ENCODE peak calls at places on chromosomes 13 and 19, in six cellular contexts. One of them, this sample, is unnamed.

GRCh38 chr13:98998831-98999634 is 21.2 kb upstream of the DOCK9 start:
- DNase-seq in PC-3: no peak
- DNase-seq in CD4-positive, CD25-positive, alpha-beta regulatory T cell: peak; percentile 69
- DNase-seq in colonic mucosa: no peak
- DNase-seq in aorta: no peak
- DNase-seq in fibroblast of lung: peak; percentile 61
- DNase-seq in this sample: no peak

GRCh38 chr13:105445793-105446192 is 1089.7 kb downstream of the EFNB2 start:
- DNase-seq in CD4-positive, CD25-positive, alpha-beta regulatory T cell: peak; percentile 0
- DNase-seq in colonic mucosa: no peak
- DNase-seq in aorta: no peak
- DNase-seq in PC-3: no peak
- DNase-seq in fibroblast of lung: no peak
- DNase-seq in this sample: no peak

GRCh38 chr13:51534075-51534817 is 50.0 kb upstream of the WDFY2 start:
- DNase-seq in CD4-positive, CD25-positive, alpha-beta regulatory T cell: peak; percentile 68
- DNase-seq in PC-3: no peak
- DNase-seq in aorta: peak; percentile 65
- DNase-seq in colonic mucosa: no peak
- DNase-seq in fibroblast of lung: no peak
- DNase-seq in this sample: no peak

GRCh38 chr13:51453308-51453958 is 597 bp upstream of the INTS6 start:
- DNase-seq in fibroblast of lung: no peak
- DNase-seq in colonic mucosa: peak; percentile 87
- DNase-seq in CD4-positive, CD25-positive, alpha-beta regulatory T cell: peak; percentile 82
- DNase-seq in PC-3: no peak
- DNase-seq in aorta: peak; percentile 89
- DNase-seq in this sample: no peak

GRCh38 chr13:22076658-22077057 is 405.8 kb downstream of the FGF9 start:
- DNase-seq in fibroblast of lung: no peak
- DNase-seq in colonic mucosa: no peak
- DNase-seq in aorta: no peak
- DNase-seq in CD4-positive, CD25-positive, alpha-beta regulatory T cell: no peak
- DNase-seq in PC-3: no peak
- DNase-seq in this sample: no peak

GRCh38 chr19:8655340-8655709 is 24.9 kb downstream of the NFILZ start:
- DNase-seq in fibroblast of lung: no peak
- DNase-seq in aorta: no peak
- DNase-seq in colonic mucosa: no peak
- DNase-seq in CD4-positive, CD25-positive, alpha-beta regulatory T cell: peak; percentile 34
- DNase-seq in PC-3: no peak
- DNase-seq in this sample: no peak

GRCh38 chr19:5230730-5231555 is 109.7 kb downstream of the PTPRS start:
- DNase-seq in PC-3: no peak
- DNase-seq in CD4-positive, CD25-positive, alpha-beta regulatory T cell: no peak
- DNase-seq in colonic mucosa: no peak
- DNase-seq in fibroblast of lung: no peak
- DNase-seq in aorta: no peak
- DNase-seq in this sample: no peak

GRCh38 chr19:39631626-39632025 is 24.1 kb upstream of the LGALS16 start:
- DNase-seq in PC-3: no peak
- DNase-seq in CD4-positive, CD25-positive, alpha-beta regulatory T cell: no peak
- DNase-seq in aorta: no peak
- DNase-seq in fibroblast of lung: no peak
- DNase-seq in colonic mucosa: no peak
- DNase-seq in this sample: no peak

GRCh38 chr13:60617863-60618733 is 221.1 kb downstream of the TDRD3 start:
- DNase-seq in colonic mucosa: no peak
- DNase-seq in PC-3: peak; percentile 43
- DNase-seq in aorta: no peak
- DNase-seq in fibroblast of lung: peak; percentile 41
- DNase-seq in CD4-positive, CD25-positive, alpha-beta regulatory T cell: no peak
- DNase-seq in this sample: no peak

GRCh38 chr13:65964672-65965071 is 1265.5 kb downstream of the PCDH9 start:
- DNase-seq in PC-3: peak; percentile 68
- DNase-seq in colonic mucosa: no peak
- DNase-seq in fibroblast of lung: no peak
- DNase-seq in CD4-positive, CD25-positive, alpha-beta regulatory T cell: no peak
- DNase-seq in aorta: no peak
- DNase-seq in this sample: no peak

GRCh38 chr13:22047082-22047784 is 376.4 kb downstream of the FGF9 start:
- DNase-seq in colonic mucosa: no peak
- DNase-seq in PC-3: no peak
- DNase-seq in CD4-positive, CD25-positive, alpha-beta regulatory T cell: no peak
- DNase-seq in aorta: no peak
- DNase-seq in fibroblast of lung: no peak
- DNase-seq in this sample: no peak

GRCh38 chr13:114107686-114108081 is 24.7 kb downstream of the RASA3 start:
- DNase-seq in CD4-positive, CD25-positive, alpha-beta regulatory T cell: no peak
- DNase-seq in aorta: peak; percentile 64
- DNase-seq in PC-3: no peak
- DNase-seq in fibroblast of lung: peak; percentile 87
- DNase-seq in colonic mucosa: no peak
- DNase-seq in this sample: no peak

GRCh38 chr13:31242935-31243334 is 43.2 kb downstream of the B3GLCT start:
- DNase-seq in CD4-positive, CD25-positive, alpha-beta regulatory T cell: no peak
- DNase-seq in colonic mucosa: no peak
- DNase-seq in fibroblast of lung: no peak
- DNase-seq in aorta: no peak
- DNase-seq in PC-3: no peak
- DNase-seq in this sample: no peak

GRCh38 chr13:107144432-107144831 is 576.5 kb upstream of the ARGLU1 start:
- DNase-seq in colonic mucosa: no peak
- DNase-seq in PC-3: peak; percentile 12
- DNase-seq in aorta: no peak
- DNase-seq in CD4-positive, CD25-positive, alpha-beta regulatory T cell: no peak
- DNase-seq in fibroblast of lung: peak; percentile 11
- DNase-seq in this sample: no peak

DNA sequence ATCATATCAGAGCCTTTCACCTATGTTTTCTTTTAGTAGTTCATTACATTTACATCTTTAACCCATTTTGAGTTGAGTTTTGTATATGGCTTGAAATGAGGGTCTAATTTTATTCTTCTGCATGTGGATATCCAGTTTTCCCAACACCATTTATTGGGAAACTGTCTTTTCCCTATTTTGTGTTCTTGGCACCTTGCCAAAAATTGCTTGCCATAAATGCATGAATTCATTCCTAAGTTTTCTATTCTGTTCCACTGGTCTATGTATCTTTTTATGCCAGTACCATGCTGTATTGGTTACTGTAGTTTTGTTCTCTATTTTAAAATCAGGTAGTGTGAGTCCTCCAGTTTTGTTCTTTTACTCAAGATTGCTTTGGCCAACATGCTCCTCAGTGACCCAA is 144.0 kb upstream of the OBI1 start:
- DNase-seq in fibroblast of lung: no peak
- DNase-seq in colonic mucosa: no peak
- DNase-seq in PC-3: no peak
- DNase-seq in aorta: no peak
- DNase-seq in CD4-positive, CD25-positive, alpha-beta regulatory T cell: no peak
- DNase-seq in this sample: no peak
- H3K27ac ChIP-seq in fibroblast of lung: no peak overlapping the region
- H3K27ac ChIP-seq in colonic mucosa: no peak overlapping the region
- H3K27ac ChIP-seq in PC-3: no peak overlapping the region
- H3K27ac ChIP-seq in aorta: no peak overlapping the region
- H3K27ac ChIP-seq in CD4-positive, CD25-positive, alpha-beta regulatory T cell: no peak overlapping the region
- H3K27ac ChIP-seq in this sample: no peak overlapping the region

GRCh38 chr19:40906512-40906911 is 24.5 kb upstream of the CYP2A7 start:
- DNase-seq in CD4-positive, CD25-positive, alpha-beta regulatory T cell: no peak
- DNase-seq in fibroblast of lung: no peak
- DNase-seq in PC-3: no peak
- DNase-seq in aorta: no peak
- DNase-seq in colonic mucosa: no peak
- DNase-seq in this sample: no peak
- H3K27ac ChIP-seq in CD4-positive, CD25-positive, alpha-beta regulatory T cell: no peak overlapping the region
- H3K27ac ChIP-seq in fibroblast of lung: no peak overlapping the region
- H3K27ac ChIP-seq in PC-3: no peak overlapping the region
- H3K27ac ChIP-seq in aorta: no peak overlapping the region
- H3K27ac ChIP-seq in colonic mucosa: no peak overlapping the region
- H3K27ac ChIP-seq in this sample: no peak overlapping the region

GRCh38 chr13:33679658-33680012 is 138.3 kb upstream of the RFC3 start:
- DNase-seq in fibroblast of lung: no peak
- DNase-seq in CD4-positive, CD25-positive, alpha-beta regulatory T cell: no peak
- DNase-seq in PC-3: no peak
- DNase-seq in aorta: no peak
- DNase-seq in colonic mucosa: no peak
- DNase-seq in this sample: no peak
- H3K27ac ChIP-seq in fibroblast of lung: no peak overlapping the region
- H3K27ac ChIP-seq in CD4-positive, CD25-positive, alpha-beta regulatory T cell: peak overlapping the region; percentile 60
- H3K27ac ChIP-seq in PC-3: peak overlapping the region; percentile 96
- H3K27ac ChIP-seq in aorta: no peak overlapping the region
- H3K27ac ChIP-seq in colonic mucosa: peak overlapping the region; percentile 54
- H3K27ac ChIP-seq in this sample: no peak overlapping the region

DNA sequence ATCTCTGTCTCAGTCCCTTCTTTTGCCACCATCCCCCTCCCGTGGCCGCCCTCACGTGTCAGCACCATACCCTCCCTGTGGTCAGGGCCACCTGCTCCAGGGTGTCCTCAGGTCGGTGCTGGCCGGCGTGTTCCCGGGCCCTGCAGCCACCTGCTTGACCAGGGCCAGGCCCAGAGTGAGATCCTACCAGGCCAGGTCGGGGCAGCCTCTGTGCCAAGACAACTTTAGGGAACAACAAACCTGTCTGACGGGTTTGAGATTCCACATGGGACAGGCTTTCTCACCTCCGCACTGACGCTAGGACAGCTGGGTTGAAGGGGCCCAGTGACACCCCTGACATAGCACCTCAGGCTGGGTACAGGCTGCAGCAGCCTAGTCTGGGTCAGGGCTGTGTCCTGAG is 7.5 kb upstream of the SBNO2 start:
- DNase-seq in fibroblast of lung: no peak
- DNase-seq in colonic mucosa: peak; percentile 84
- DNase-seq in PC-3: peak; percentile 80
- DNase-seq in aorta: no peak
- DNase-seq in CD4-positive, CD25-positive, alpha-beta regulatory T cell: no peak
- DNase-seq in this sample: no peak
- H3K27ac ChIP-seq in fibroblast of lung: no peak overlapping the region
- H3K27ac ChIP-seq in colonic mucosa: peak overlapping the region; percentile 64
- H3K27ac ChIP-seq in PC-3: peak overlapping the region; percentile 95
- H3K27ac ChIP-seq in aorta: no peak overlapping the region
- H3K27ac ChIP-seq in CD4-positive, CD25-positive, alpha-beta regulatory T cell: no peak overlapping the region
- H3K27ac ChIP-seq in this sample: peak overlapping the region; percentile 97

GRCh38 chr13:39526499-39526898 is 76.5 kb downstream of the LHFPL6 start:
- DNase-seq in aorta: no peak
- DNase-seq in fibroblast of lung: no peak
- DNase-seq in CD4-positive, CD25-positive, alpha-beta regulatory T cell: no peak
- DNase-seq in colonic mucosa: no peak
- DNase-seq in PC-3: no peak
- DNase-seq in this sample: no peak

GRCh38 chr13:39527301-39527700 is 75.7 kb downstream of the LHFPL6 start:
- DNase-seq in fibroblast of lung: no peak
- DNase-seq in PC-3: no peak
- DNase-seq in aorta: no peak
- DNase-seq in CD4-positive, CD25-positive, alpha-beta regulatory T cell: no peak
- DNase-seq in colonic mucosa: no peak
- DNase-seq in this sample: no peak

GRCh38 chr13:39524795-39525194 is 78.2 kb downstream of the LHFPL6 start:
- DNase-seq in aorta: no peak
- DNase-seq in colonic mucosa: no peak
- DNase-seq in PC-3: no peak
- DNase-seq in CD4-positive, CD25-positive, alpha-beta regulatory T cell: no peak
- DNase-seq in fibroblast of lung: no peak
- DNase-seq in this sample: no peak

GRCh38 chr13:39530996-39531395 is 72.0 kb downstream of the LHFPL6 start:
- DNase-seq in CD4-positive, CD25-positive, alpha-beta regulatory T cell: no peak
- DNase-seq in fibroblast of lung: peak; percentile 19
- DNase-seq in aorta: no peak
- DNase-seq in PC-3: peak; percentile 46
- DNase-seq in colonic mucosa: no peak
- DNase-seq in this sample: no peak

GRCh38 chr13:39527961-39528720 is 74.9 kb downstream of the LHFPL6 start:
- DNase-seq in aorta: peak; percentile 52
- DNase-seq in fibroblast of lung: peak; percentile 97
- DNase-seq in CD4-positive, CD25-positive, alpha-beta regulatory T cell: no peak
- DNase-seq in PC-3: peak; percentile 88
- DNase-seq in colonic mucosa: no peak
- DNase-seq in this sample: no peak
- H3K27ac ChIP-seq in aorta: peak overlapping the region; percentile 44
- H3K27ac ChIP-seq in fibroblast of lung: peak overlapping the region; percentile 83
- H3K27ac ChIP-seq in CD4-positive, CD25-positive, alpha-beta regulatory T cell: no peak overlapping the region
- H3K27ac ChIP-seq in PC-3: peak overlapping the region; percentile 67
- H3K27ac ChIP-seq in colonic mucosa: no peak overlapping the region
- H3K27ac ChIP-seq in this sample: peak overlapping the region; percentile 61

DNA sequence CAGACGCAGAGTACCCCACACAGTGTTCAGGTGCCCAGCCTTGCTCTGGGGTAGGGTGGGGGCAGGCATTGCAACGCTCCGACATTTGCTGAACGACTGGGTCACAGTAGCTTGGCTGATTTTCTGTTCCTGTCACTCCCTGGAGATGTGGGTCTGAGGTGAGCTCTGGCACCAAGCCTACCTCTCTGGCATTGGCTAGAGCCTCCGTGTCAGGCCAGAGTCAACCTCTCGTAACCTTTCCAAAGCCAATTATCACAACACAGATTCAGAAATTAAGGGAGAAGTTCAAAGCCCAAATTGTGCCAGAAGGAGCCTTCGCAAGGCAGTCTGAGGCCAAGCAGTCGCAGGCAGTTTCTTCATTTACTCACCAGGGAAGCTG is 117.2 kb downstream of the IRS2 start:
- DNase-seq in colonic mucosa: no peak
- DNase-seq in PC-3: no peak
- DNase-seq in fibroblast of lung: no peak
- DNase-seq in CD4-positive, CD25-positive, alpha-beta regulatory T cell: no peak
- DNase-seq in aorta: no peak
- DNase-seq in this sample: no peak
- H3K27ac ChIP-seq in colonic mucosa: no peak overlapping the region
- H3K27ac ChIP-seq in PC-3: no peak overlapping the region
- H3K27ac ChIP-seq in fibroblast of lung: no peak overlapping the region
- H3K27ac ChIP-seq in CD4-positive, CD25-positive, alpha-beta regulatory T cell: no peak overlapping the region
- H3K27ac ChIP-seq in aorta: no peak overlapping the region
- H3K27ac ChIP-seq in this sample: no peak overlapping the region

DNA sequence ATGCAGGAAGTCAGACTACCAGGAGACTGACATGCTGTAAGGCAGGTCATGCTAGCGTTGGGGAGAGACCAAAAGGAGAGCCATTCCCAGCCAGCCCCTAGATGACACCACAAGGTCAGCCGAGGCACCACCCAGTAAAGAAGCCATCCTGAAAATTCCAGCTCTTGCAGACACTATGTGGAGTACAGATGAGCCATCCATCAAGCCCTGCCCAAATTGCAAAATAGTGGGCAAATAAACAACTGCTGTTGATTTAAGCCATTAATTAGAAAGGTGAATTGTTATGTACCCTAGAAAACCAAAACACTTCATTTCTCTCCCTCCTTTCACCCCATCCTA is 82.1 kb downstream of the TBC1D4 start:
- DNase-seq in fibroblast of lung: no peak
- DNase-seq in PC-3: no peak
- DNase-seq in CD4-positive, CD25-positive, alpha-beta regulatory T cell: no peak
- DNase-seq in colonic mucosa: no peak
- DNase-seq in aorta: no peak
- DNase-seq in this sample: no peak
- H3K27ac ChIP-seq in fibroblast of lung: no peak overlapping the region
- H3K27ac ChIP-seq in PC-3: no peak overlapping the region
- H3K27ac ChIP-seq in CD4-positive, CD25-positive, alpha-beta regulatory T cell: no peak overlapping the region
- H3K27ac ChIP-seq in colonic mucosa: no peak overlapping the region
- H3K27ac ChIP-seq in aorta: no peak overlapping the region
- H3K27ac ChIP-seq in this sample: no peak overlapping the region

DNA sequence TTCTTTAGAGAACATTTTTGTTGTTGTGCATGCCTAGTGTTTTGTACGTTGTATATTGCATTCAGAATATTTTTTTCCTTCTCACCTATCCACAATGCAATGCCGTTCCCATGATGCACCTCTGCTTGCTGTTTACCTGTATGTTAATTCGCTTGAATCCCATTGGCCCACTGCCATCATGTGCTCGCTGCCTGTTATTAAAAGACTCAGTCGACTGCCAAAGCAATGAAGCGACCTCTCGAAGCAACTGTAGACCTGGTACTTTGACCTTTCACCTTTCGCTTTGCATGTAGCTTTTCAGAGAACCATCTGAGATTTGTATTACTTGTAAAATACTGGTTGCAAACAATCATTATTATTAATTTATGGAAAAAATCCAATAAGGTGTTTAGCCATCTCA is 77.4 kb upstream of the RAP2A start:
- DNase-seq in fibroblast of lung: no peak
- DNase-seq in CD4-positive, CD25-positive, alpha-beta regulatory T cell: no peak
- DNase-seq in colonic mucosa: no peak
- DNase-seq in aorta: no peak
- DNase-seq in PC-3: no peak
- DNase-seq in this sample: no peak
- H3K27ac ChIP-seq in fibroblast of lung: no peak overlapping the region
- H3K27ac ChIP-seq in CD4-positive, CD25-positive, alpha-beta regulatory T cell: no peak overlapping the region
- H3K27ac ChIP-seq in colonic mucosa: no peak overlapping the region
- H3K27ac ChIP-seq in aorta: no peak overlapping the region
- H3K27ac ChIP-seq in PC-3: no peak overlapping the region
- H3K27ac ChIP-seq in this sample: no peak overlapping the region